ENCODE peak calls at places on chromosomes 13 and 19, in nine cellular contexts. M, T, S, B, U, W, H, R and E are unnamed samples.

GRCh38 chr13:109175666-109176065 is 546.3 kb downstream of the MYO16 start:
- DNase-seq in T (no peak), H (no peak), R (no peak), W (no peak), B (no peak), U (no peak), S (no peak), M (no peak), E (no peak)

GRCh38 chr13:99308481-99309087 is 1.4 kb upstream of the GPR183 start:
- DNase-seq in W (no peak), S (no peak), U (no peak), H (no peak), R (no peak), B (no peak), M (no peak), T (peak; percentile 83), E (no peak)

GRCh38 chr13:48446454-48446853 is 33.5 kb upstream of the LPAR6 start:
- DNase-seq in M (no peak), R (no peak), B (no peak), S (no peak), U (no peak), T (peak; percentile 80), W (no peak), H (no peak), E (no peak)

GRCh38 chr13:44273991-44274810 is 99.4 kb upstream of the SERP2 start:
- DNase-seq in T (peak; percentile 78), W (no peak), H (no peak), B (no peak), M (no peak), U (no peak), R (no peak), S (peak; percentile 13), E (no peak)

GRCh38 chr19:41377977-41378707 is 1.8 kb downstream of the TMEM91 start:
- DNase-seq in H (peak; percentile 54), U (no peak), W (peak; percentile 90), M (no peak), T (no peak), S (peak; percentile 17), B (no peak), R (no peak), E (no peak)

GRCh38 chr13:95275322-95276118 is 25.7 kb downstream of the ABCC4 start:
- DNase-seq in T (no peak), U (no peak), S (no peak), W (no peak), R (no peak), B (no peak), M (no peak), H (no peak), E (no peak)

GRCh38 chr13:44747179-44747578 is 171.0 kb upstream of the TSC22D1 start:
- DNase-seq in S (no peak), H (no peak), R (peak; percentile 51), M (peak; percentile 26), W (no peak), T (peak; percentile 4), U (no peak), B (peak; percentile 47), E (no peak)

GRCh38 chr13:103539265-103539664 is 473.0 kb upstream of the SLC10A2 start:
- DNase-seq in R (peak; percentile 27), M (no peak), B (peak; percentile 20), H (no peak), T (no peak), S (no peak), U (no peak), W (peak; percentile 26), E (no peak)

GRCh38 chr19:39032164-39032918 is at the start of gene FBXO27:
- DNase-seq in W (peak; percentile 96), U (no peak), B (peak; percentile 18), S (no peak), R (peak; percentile 50), T (peak; percentile 32), M (peak; percentile 12), H (no peak), E (peak; percentile 40)

GRCh38 chr19:40623403-40624239 is 22.5 kb downstream of the LTBP4 start:
- DNase-seq in H (no peak), R (peak; percentile 41), U (no peak), M (no peak), S (no peak), B (no peak), T (no peak), W (peak; percentile 98), E (peak; percentile 72)

DNA sequence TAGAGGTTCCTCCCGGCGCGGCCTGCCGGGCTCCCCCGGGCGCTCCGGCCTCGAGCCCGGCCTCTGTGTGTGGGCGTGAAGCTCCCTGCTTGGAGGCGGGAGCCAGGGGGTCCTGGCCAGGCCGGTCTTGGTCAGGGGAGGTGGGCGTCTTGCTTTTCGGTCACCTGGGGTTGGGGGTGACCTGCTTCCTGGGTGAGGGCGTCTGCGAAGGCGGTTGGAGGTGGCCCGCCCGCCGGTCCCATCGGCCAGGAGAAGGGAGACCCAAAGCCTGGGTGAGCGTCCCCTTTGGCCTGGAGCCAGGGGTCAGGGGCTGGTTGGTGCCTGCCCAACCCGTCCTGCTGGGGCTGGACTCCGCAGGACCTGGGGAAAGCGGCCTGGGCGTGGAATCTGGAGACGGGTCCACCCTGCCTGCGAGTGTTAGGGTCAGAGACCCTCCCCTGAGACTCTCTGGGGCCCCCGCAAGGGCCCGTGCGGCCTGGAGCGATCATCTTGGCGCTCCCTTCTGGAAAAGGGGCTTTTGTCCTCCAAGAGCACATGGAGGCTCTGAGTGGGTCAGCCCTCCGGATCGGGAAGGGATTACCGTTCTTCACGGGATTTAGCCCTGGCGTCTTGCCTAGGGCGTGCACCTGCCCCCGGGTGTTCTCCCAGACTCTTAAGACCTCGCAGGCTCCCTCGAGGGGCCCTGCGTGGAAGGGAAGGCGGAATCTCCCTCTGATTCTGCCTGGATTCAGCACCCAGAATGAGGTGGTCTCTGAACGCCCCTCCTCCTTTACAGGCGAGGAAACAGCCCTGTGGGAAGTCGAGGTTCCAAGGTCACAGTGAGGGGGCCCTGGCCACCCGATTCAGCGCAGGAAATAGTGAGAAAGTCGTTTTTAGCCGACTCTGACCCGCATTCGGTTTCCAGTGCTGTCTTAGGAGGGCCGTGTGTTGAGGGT is 762 bp downstream of the BSG start:
- DNase-seq in W (peak; percentile 59), S (no peak), U (peak; percentile 74), R (peak; percentile 71), T (peak; percentile 82), B (peak; percentile 43), M (peak; percentile 58), H (peak; percentile 81), E (peak; percentile 59)
- H3K27ac ChIP-seq in W (peak overlapping the region; percentile 51), S (peak overlapping the region; percentile 57), U (peak overlapping the region; percentile 87), R (peak overlapping the region; percentile 97), T (peak overlapping the region; percentile 60), B (peak overlapping the region; percentile 98), M (peak overlapping the region; percentile 96), H (peak overlapping the region; percentile 71), E (peak overlapping the region; percentile 93)

GRCh38 chr19:46725859-46726393 is 9.0 kb upstream of the PRKD2 start:
- DNase-seq in U (no peak), M (no peak), T (no peak), B (no peak), H (no peak), R (no peak), S (no peak), W (no peak), E (no peak)

GRCh38 chr19:46723471-46723870 is 6.6 kb upstream of the PRKD2 start:
- DNase-seq in T (no peak), H (no peak), S (no peak), M (no peak), R (no peak), U (no peak), B (no peak), W (no peak), E (no peak)

GRCh38 chr19:46724468-46724867 is 7.6 kb upstream of the PRKD2 start:
- DNase-seq in M (no peak), U (no peak), H (no peak), R (no peak), S (no peak), B (no peak), W (no peak), T (no peak), E (no peak)

GRCh38 chr19:46726551-46726950 is 9.6 kb upstream of the PRKD2 start:
- DNase-seq in R (peak; percentile 11), S (no peak), B (no peak), M (no peak), H (no peak), W (no peak), T (no peak), U (no peak), E (no peak)

DNA sequence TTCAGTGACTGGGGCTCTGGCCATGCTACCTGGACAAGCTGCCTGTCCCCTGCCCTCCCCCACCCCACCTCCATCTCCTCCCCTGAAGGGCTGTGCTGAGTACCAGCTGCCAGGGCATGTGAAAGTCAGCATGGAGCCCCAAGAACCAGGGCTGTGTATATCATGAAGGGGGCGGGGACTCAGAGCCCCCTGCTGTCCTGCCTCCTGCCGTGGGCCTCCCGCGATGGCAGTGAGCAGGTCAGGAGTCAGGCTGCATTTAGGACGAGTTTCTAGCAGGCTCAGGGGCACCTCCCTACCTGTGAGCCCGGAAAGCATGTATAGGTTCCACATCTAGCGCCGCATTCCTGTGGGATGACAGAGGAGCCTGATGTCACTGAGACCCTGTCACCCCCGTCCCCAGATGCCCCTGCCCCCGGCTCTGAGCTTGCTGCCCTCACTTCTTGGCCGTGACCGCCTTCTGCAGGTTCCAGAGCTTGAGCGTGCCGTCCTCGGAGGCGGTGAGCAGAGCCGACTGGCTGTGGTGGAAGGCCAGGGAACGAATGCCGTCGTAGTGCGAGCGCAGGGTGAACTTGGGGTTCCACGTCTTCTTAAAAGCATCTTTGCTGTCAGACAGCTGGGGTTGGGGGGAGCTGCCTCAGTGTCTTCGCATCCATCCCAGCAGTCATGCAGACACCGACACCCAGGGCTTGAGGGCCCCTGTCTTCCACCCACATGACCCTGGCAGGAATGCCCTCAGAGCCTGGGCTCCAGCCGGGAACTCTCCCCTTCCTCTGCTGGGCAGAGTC is 8.3 kb upstream of the PRKD2 start:
- DNase-seq in S (no peak), T (no peak), M (no peak), B (no peak), H (no peak), U (no peak), R (no peak), W (no peak), E (no peak)
- H3K4me1 ChIP-seq in S (peaks cover 26% of the 10 kb centered on the region), T (no peaks in the 10 kb centered on the region), M (peaks cover 19% of the 10 kb centered on the region), B (peaks cover 38% of the 10 kb centered on the region), H (no peaks in the 10 kb centered on the region), U (no peaks in the 10 kb centered on the region), R (peaks cover 19% of the 10 kb centered on the region), W (no peaks in the 10 kb centered on the region), E (peaks cover 15% of the 10 kb centered on the region)

DNA sequence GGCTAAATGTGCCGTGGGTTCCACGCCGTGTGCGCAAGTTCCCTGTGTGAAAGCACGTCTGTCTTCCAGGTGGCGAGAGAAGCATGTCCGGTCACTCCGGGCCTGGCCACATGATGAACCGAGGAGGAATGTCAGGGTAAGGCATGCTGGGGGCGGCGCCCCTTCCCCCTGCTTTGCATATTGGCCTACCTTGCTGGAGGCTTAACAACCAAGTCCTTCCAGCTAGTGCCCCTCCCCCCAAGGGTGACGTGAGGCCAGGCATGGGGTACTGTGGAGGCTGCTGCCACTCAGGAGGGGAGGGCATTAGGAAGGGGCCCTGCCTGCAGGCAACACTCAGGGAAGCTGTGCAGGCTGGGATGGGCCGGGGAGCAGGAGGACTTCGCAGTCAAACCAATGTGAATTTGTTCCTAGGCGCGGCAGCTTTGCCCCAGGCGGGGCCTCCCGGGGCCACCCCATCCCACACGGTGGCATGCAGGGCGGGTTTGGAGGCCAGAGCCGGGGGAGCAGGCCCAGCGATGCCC is 12.5 kb downstream of the MICOS13 start:
- DNase-seq in W (peak; percentile 80), H (no peak), B (no peak), S (no peak), M (no peak), R (no peak), U (no peak), T (no peak), E (no peak)
- H3K27ac ChIP-seq in W (peak overlapping the region; percentile 45), H (no peak overlapping the region), B (no peak overlapping the region), S (no peak overlapping the region), M (no peak overlapping the region), R (no peak overlapping the region), U (no peak overlapping the region), T (no peak overlapping the region), E (no peak overlapping the region)

GRCh38 chr13:24004142-24004541 is 106.8 kb upstream of the C1QTNF9B start:
- DNase-seq in B (no peak), R (no peak), M (no peak), T (no peak), S (no peak), W (no peak), U (no peak), H (no peak), E (no peak)
- H3K4me1 ChIP-seq in B (no peaks in the 10 kb centered on the region), R (no peaks in the 10 kb centered on the region), M (no peaks in the 10 kb centered on the region), T (peaks cover 11% of the 10 kb centered on the region), S (no peaks in the 10 kb centered on the region), W (peaks cover 12% of the 10 kb centered on the region), U (no peaks in the 10 kb centered on the region), H (peaks cover 2% of the 10 kb centered on the region), E (no peaks in the 10 kb centered on the region)